ENCODE peak calls at places on chromosomes 6 and 20, in ten cellular contexts. Y is GM10248; L is GM12891; G is HL-60; Q is Karpas-422; E is activated gamma-delta T cell treated with anti-CD3 and anti-CD28 coated beads, Interleukin-2, amount 50 U/mL, for 16 hours; S is HCEC 1CT; V is ovary; R is myocyte; A is NCI-H774. K is an unnamed sample.

GRCh38 chr20:50027611-50028105 is 44.9 kb downstream of the SNAI1 start:
- DNase-seq in Y (no peak), L (no peak), G (no peak), Q (no peak), E (no peak), S (peak), V (peak), R (peak), A (no peak), K (peak)

GRCh38 chr6:74798302-74798701 is 407.6 kb downstream of the COL12A1 start:
- DNase-seq in Y (no peak), L (no peak), G (no peak), Q (no peak), E (no peak), S (no peak), V (no peak), R (no peak), A (no peak), K (no peak)

GRCh38 chr20:15342987-15343639 is 1005.7 kb upstream of the FLRT3 start:
- DNase-seq in Y (no peak), L (no peak), G (no peak), Q (no peak), E (no peak), S (no peak), V (no peak), R (no peak), A (no peak), K (no peak)

GRCh38 chr6:144319193-144319592 is 34.1 kb downstream of the UTRN start:
- DNase-seq in Y (no peak), L (no peak), G (no peak), Q (no peak), E (no peak), S (no peak), V (no peak), R (no peak), A (no peak), K (no peak)

GRCh38 chr6:2731281-2731909 is 19.3 kb downstream of the MYLK4 start:
- DNase-seq in Y (no peak), L (no peak), G (no peak), Q (no peak), E (no peak), S (no peak), V (no peak), R (no peak), A (no peak), K (no peak)

GRCh38 chr20:6689339-6689973 is 78.0 kb upstream of the BMP2 start:
- DNase-seq in Y (no peak), L (no peak), G (no peak), Q (no peak), E (no peak), S (no peak), V (no peak), R (no peak), A (no peak), K (no peak)

GRCh38 chr6:26240981-26241770 is 123.8 kb upstream of the BTN3A2 start:
- DNase-seq in Y (no peak), L (no peak), G (no peak), Q (no peak), E (peak), S (peak), V (no peak), R (no peak), A (no peak), K (no peak)

GRCh38 chr6:36443951-36444428 is 1.2 kb downstream of the KCTD20 start:
- DNase-seq in Y (peak), L (peak), G (no peak), Q (peak), E (no peak), S (no peak), V (no peak), R (peak), A (no peak), K (peak)

GRCh38 chr20:35632539-35633115 is 17.0 kb downstream of the SPAG4 start:
- DNase-seq in Y (no peak), L (no peak), G (no peak), Q (no peak), E (no peak), S (no peak), V (no peak), R (no peak), A (no peak), K (no peak)

GRCh38 chr6:71412559-71412958 is 123.9 kb downstream of the OGFRL1 start:
- DNase-seq in Y (no peak), L (no peak), G (no peak), Q (no peak), E (no peak), S (peak), V (no peak), R (peak), A (no peak), K (no peak)

GRCh38 chr6:136069119-136069518 is 181.0 kb downstream of the MTFR2 start:
- DNase-seq in Y (no peak), L (no peak), G (no peak), Q (no peak), E (no peak), S (peak), V (no peak), R (peak), A (no peak), K (peak)

GRCh38 chr20:12695937-12696336 is 312.8 kb upstream of the SPTLC3 start:
- DNase-seq in Y (no peak), L (no peak), G (no peak), Q (no peak), E (no peak), S (no peak), V (no peak), R (no peak), A (no peak), K (no peak)

GRCh38 chr6:104771258-104771832 is 88.4 kb downstream of the HACE1 start:
- DNase-seq in Y (peak), L (no peak), G (no peak), Q (peak), E (no peak), S (peak), V (no peak), R (peak), A (peak), K (peak)

GRCh38 chr20:48115511-48115910 is 330.2 kb upstream of the SULF2 start:
- DNase-seq in Y (no peak), L (no peak), G (no peak), Q (no peak), E (no peak), S (no peak), V (no peak), R (no peak), A (no peak), K (no peak)

GRCh38 chr20:53917145-53918009 is 153.0 kb downstream of the BCAS1 start:
- DNase-seq in Y (peak), L (no peak), G (no peak), Q (no peak), E (no peak), S (peak), V (peak), R (peak), A (no peak), K (no peak)

GRCh38 chr6:64254558-64254957 is 619.0 kb downstream of the PHF3 start:
- DNase-seq in Y (no peak), L (no peak), G (no peak), Q (no peak), E (no peak), S (peak), V (no peak), R (no peak), A (no peak), K (no peak)

GRCh38 chr20:22389836-22390542 is 194.4 kb downstream of the FOXA2 start:
- DNase-seq in Y (no peak), L (no peak), G (no peak), Q (no peak), E (no peak), S (no peak), V (no peak), R (no peak), A (peak), K (peak)

GRCh38 chr6:109595998-109596397 is 95.0 kb downstream of the AK9 start:
- DNase-seq in Y (peak), L (no peak), G (no peak), Q (peak), E (no peak), S (peak), V (no peak), R (no peak), A (no peak), K (peak)

GRCh38 chr6:132236744-132237143 is 164.5 kb downstream of the MOXD1 start:
- DNase-seq in Y (no peak), L (no peak), G (no peak), Q (no peak), E (no peak), S (peak), V (no peak), R (no peak), A (no peak), K (no peak)

GRCh38 chr6:90098025-90098474 is 198.6 kb downstream of the BACH2 start:
- DNase-seq in Y (no peak), L (no peak), G (no peak), Q (no peak), E (no peak), S (peak), V (peak), R (peak), A (no peak), K (peak)

GRCh38 chr20:10667560-10668167 is 6.1 kb downstream of the JAG1 start:
- DNase-seq in Y (no peak), L (no peak), G (no peak), Q (no peak), E (no peak), S (no peak), V (no peak), R (no peak), A (no peak), K (no peak)

GRCh38 chr6:57305112-57305511 is 12.3 kb upstream of the PRIM2 start:
- DNase-seq in Y (no peak), L (no peak), G (no peak), Q (no peak), E (no peak), S (no peak), V (no peak), R (peak), A (no peak), K (no peak)

GRCh38 chr6:149094934-149095341 is 222.6 kb upstream of the TAB2 start:
- DNase-seq in Y (no peak), L (no peak), G (no peak), Q (no peak), E (no peak), S (peak), V (no peak), R (no peak), A (no peak), K (no peak)

GRCh38 chr6:89777455-89777854 is 42.1 kb downstream of the MDN1 start:
- DNase-seq in Y (no peak), L (no peak), G (no peak), Q (no peak), E (no peak), S (no peak), V (no peak), R (no peak), A (no peak), K (no peak)

GRCh38 chr6:123529058-123529457 is 107.7 kb downstream of the TRDN start:
- DNase-seq in Y (no peak), L (no peak), G (no peak), Q (no peak), E (no peak), S (no peak), V (no peak), R (no peak), A (no peak), K (no peak)

GRCh38 chr20:38202153-38202981 is 37.3 kb upstream of the TGM2 start:
- DNase-seq in Y (no peak), L (no peak), G (no peak), Q (no peak), E (no peak), S (no peak), V (no peak), R (no peak), A (no peak), K (no peak)

GRCh38 chr6:2126351-2126750 is 119.1 kb downstream of the GMDS start:
- DNase-seq in Y (no peak), L (no peak), G (no peak), Q (no peak), E (no peak), S (no peak), V (no peak), R (no peak), A (no peak), K (no peak)

GRCh38 chr6:34053721-34054120 is 92.2 kb downstream of the GRM4 start:
- DNase-seq in Y (no peak), L (no peak), G (no peak), Q (no peak), E (no peak), S (no peak), V (no peak), R (no peak), A (peak), K (no peak)

GRCh38 chr6:163335056-163335455 is 79.5 kb upstream of the QKI start:
- DNase-seq in Y (no peak), L (no peak), G (no peak), Q (no peak), E (no peak), S (no peak), V (no peak), R (no peak), A (no peak), K (no peak)

GRCh38 chr20:1844723-1845523 is 50.3 kb upstream of the SIRPA start:
- DNase-seq in Y (peak), L (peak), G (peak), Q (peak), E (no peak), S (no peak), V (no peak), R (no peak), A (no peak), K (no peak)